ENCODE peak calls at places on chromosomes 5 and 9, in six cellular contexts. Y is cardiac muscle cell, D is fibroblast of lung, S is heart right ventricle, F is tibial artery, G is uterus. H is an unnamed sample. For H3K4me1, the result is how much of the 10 kb centered on the place peaks cover.

GRCh38 chr5:178125253-178125916 is 5.4 kb upstream of the RMND5B start:
- DNase-seq in S (no peak), G (no peak), Y (no peak), F (no peak), D (no peak), H (peak)

GRCh38 chr5:75668988-75669760 is 48.1 kb downstream of the POC5 start:
- DNase-seq in F (no peak), S (no peak), D (peak), Y (peak), G (peak), H (no peak)

GRCh38 chr9:127178646-127179632 is 56.5 kb upstream of the ANGPTL2 start:
- DNase-seq in D (no peak), F (peak), Y (no peak), S (no peak), G (peak), H (no peak)

GRCh38 chr9:137676998-137677397 is 58.2 kb downstream of the EHMT1 start:
- DNase-seq in D (no peak), F (no peak), S (no peak), G (no peak), Y (no peak), H (no peak)

GRCh38 chr5:84260140-84260539 is 124.5 kb downstream of the EDIL3 start:
- DNase-seq in D (no peak), F (no peak), G (no peak), S (no peak), Y (no peak), H (no peak)

GRCh38 chr9:113876806-113877236 is 712 bp downstream of the ZNF618 start:
- DNase-seq in F (no peak), G (no peak), S (no peak), Y (peak), D (no peak), H (no peak)

GRCh38 chr9:109745335-109746283 is 34.4 kb upstream of the PALM2AKAP2 start:
- DNase-seq in S (peak), F (peak), G (peak), Y (peak), D (peak), H (peak)

GRCh38 chr9:113675475-113675941 is 200.6 kb upstream of the ZNF618 start:
- DNase-seq in D (peak), F (peak), Y (peak), S (peak), G (peak), H (peak)

GRCh38 chr9:78958887-78959286 is 612.9 kb upstream of the TLE4 start:
- DNase-seq in Y (no peak), G (no peak), D (no peak), S (no peak), F (no peak), H (no peak)

GRCh38 chr9:136484153-136485048 is 1.6 kb upstream of the SEC16A start:
- DNase-seq in Y (no peak), S (peak), D (no peak), G (peak), F (peak), H (no peak)

GRCh38 chr5:36878421-36879088 is 2.0 kb downstream of the NIPBL start:
- DNase-seq in Y (peak), S (no peak), G (no peak), F (no peak), D (peak), H (no peak)

GRCh38 chr5:135426102-135427082 is 20.8 kb downstream of the DCANP1 start:
- DNase-seq in D (peak), Y (peak), G (no peak), S (no peak), F (no peak), H (no peak)

GRCh38 chr9:90960941-90961340 is 159.3 kb downstream of the SYK start:
- DNase-seq in F (no peak), G (no peak), D (no peak), Y (peak), S (no peak), H (no peak)

GRCh38 chr5:79236970-79237734 is 1.2 kb downstream of the JMY start:
- DNase-seq in Y (peak), G (peak), D (peak), S (peak), F (peak), H (peak)

GRCh38 chr9:87670572-87671264 is 55.2 kb upstream of the CTSL start:
- DNase-seq in Y (no peak), G (no peak), S (no peak), F (no peak), D (no peak), H (no peak)

GRCh38 chr5:159286420-159287035 is 23.4 kb downstream of the UBLCP1 start:
- DNase-seq in S (no peak), D (peak), F (no peak), Y (peak), G (no peak), H (no peak)

GRCh38 chr9:104963076-104963475 is 35.1 kb upstream of the ABCA1 start:
- DNase-seq in Y (no peak), D (no peak), G (no peak), F (no peak), S (no peak), H (no peak)

GRCh38 chr5:111194925-111195324 is 29.3 kb upstream of the CAMK4 start:
- DNase-seq in F (no peak), D (peak), S (no peak), Y (no peak), G (no peak), H (no peak)

GRCh38 chr9:89519393-89519805 is 21.5 kb upstream of the SEMA4D start:
- DNase-seq in G (no peak), S (no peak), Y (peak), F (no peak), D (peak), H (no peak)

GRCh38 chr9:72557549-72557948 is 36.1 kb downstream of the TMC1 start:
- DNase-seq in F (no peak), G (peak), S (no peak), D (peak), Y (peak), H (no peak)

GRCh38 chr5:119367502-119368237 is 11.9 kb downstream of the TNFAIP8 start:
- DNase-seq in S (no peak), F (no peak), D (peak), Y (peak), G (no peak), H (no peak)

GRCh38 chr5:158807-159447 is 32.4 kb upstream of the LRRC14B start:
- DNase-seq in S (no peak), F (no peak), D (no peak), Y (no peak), G (no peak), H (no peak)

GRCh38 chr5:152331006-152331405 is 74.1 kb downstream of the NMUR2 start:
- DNase-seq in S (no peak), D (no peak), Y (no peak), F (no peak), G (no peak), H (no peak)

GRCh38 chr5:135035678-135036030 is 1.6 kb upstream of the PITX1 start:
- DNase-seq in Y (no peak), G (no peak), F (no peak), D (no peak), S (no peak), H (no peak)

GRCh38 chr5:76332620-76333170 is 70.4 kb upstream of the IQGAP2 start:
- DNase-seq in Y (no peak), F (no peak), D (no peak), S (no peak), G (no peak), H (no peak)

GRCh38 chr9:108618906-108619550 is 236.8 kb downstream of the ACTL7B start:
- DNase-seq in D (peak), G (no peak), S (no peak), F (no peak), Y (peak), H (no peak)

GRCh38 chr9:114681594-114682332 is at the start of gene TEX48:
- DNase-seq in D (peak), G (peak), F (no peak), S (no peak), Y (peak), H (no peak)

GRCh38 chr9:72089461-72090130 is 29.2 kb upstream of the C9orf57 start:
- DNase-seq in F (no peak), G (no peak), D (no peak), S (no peak), Y (no peak), H (no peak)

GRCh38 chr5:118984602-118985001 is 3.7 kb downstream of the DTWD2 start:
- DNase-seq in G (no peak), Y (peak), F (no peak), S (no peak), D (peak), H (no peak)

GRCh38 chr9:89579741-89580395 is 24.9 kb upstream of the GADD45G start:
- DNase-seq in D (no peak), F (no peak), S (no peak), G (no peak), Y (no peak), H (no peak)

GRCh38 chr5:170572453-170572852 is 68.6 kb downstream of the KCNIP1 start:
- DNase-seq in F (no peak), S (no peak), D (peak), G (no peak), Y (no peak), H (no peak)

GRCh38 chr9:100515578-100516494 is 42.9 kb downstream of the TMEFF1 start:
- DNase-seq in D (peak), F (no peak), Y (peak), G (no peak), S (no peak), H (no peak)

GRCh38 chr5:145237843-145238242 is 597.3 kb downstream of the PRELID2 start:
- DNase-seq in Y (peak), S (no peak), G (no peak), D (peak), F (no peak), H (no peak)

GRCh38 chr9:129552064-129552463 is 68.8 kb downstream of the C9orf50 start:
- DNase-seq in Y (peak), D (no peak), S (no peak), F (no peak), G (peak), H (no peak)

GRCh38 chr9:95048225-95049087 is 269.1 kb downstream of the FANCC start:
- DNase-seq in F (peak), D (peak), G (peak), S (peak), Y (peak), H (peak)

GRCh38 chr9:88820055-88820454 is 171.2 kb upstream of the S1PR3 start:
- DNase-seq in G (no peak), D (peak), F (no peak), Y (no peak), S (no peak), H (no peak)

GRCh38 chr5:31809037-31809910 is 170.3 kb downstream of the PDZD2 start:
- DNase-seq in Y (peak), G (peak), F (peak), D (peak), S (peak), H (peak)

DNA sequence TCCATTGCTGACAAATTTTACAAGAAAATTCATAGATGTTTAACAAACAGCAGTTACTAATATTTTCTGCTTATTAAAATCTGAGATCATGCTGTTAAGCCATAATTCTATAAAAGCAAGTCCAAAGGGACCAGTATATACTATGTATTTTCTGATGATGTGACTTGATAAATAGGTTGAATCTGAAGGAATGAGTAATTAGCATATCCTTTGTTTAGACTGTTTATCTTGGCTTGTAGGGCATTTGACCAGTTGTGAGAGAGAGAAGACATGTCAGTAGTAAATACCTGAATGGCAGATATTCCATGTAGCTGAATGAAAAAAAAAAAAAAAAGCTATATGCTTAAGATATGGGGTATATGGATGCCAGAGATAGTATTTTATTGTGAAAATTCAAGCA is 14.6 kb downstream of the CPEB4 start:
- DNase-seq in F (no peak), D (no peak), S (no peak), Y (no peak), G (no peak), H (no peak)
- H3K4me1 ChIP-seq in F (under half), D (under half), S (half or more), Y (under half), G (under half), H (half or more)

GRCh38 chr5:115494570-115495289 is 49.8 kb downstream of the FEM1C start:
- DNase-seq in Y (peak), G (no peak), S (no peak), D (peak), F (no peak), H (no peak)
- H3K27ac ChIP-seq in Y (no peak), G (no peak), S (no peak), D (no peak), F (no peak), H (no peak)

GRCh38 chr5:92994392-92994791 is 586.6 kb downstream of the NR2F1-AS1 start:
- DNase-seq in D (no peak), Y (no peak), S (no peak), F (no peak), G (no peak), H (no peak)

DNA sequence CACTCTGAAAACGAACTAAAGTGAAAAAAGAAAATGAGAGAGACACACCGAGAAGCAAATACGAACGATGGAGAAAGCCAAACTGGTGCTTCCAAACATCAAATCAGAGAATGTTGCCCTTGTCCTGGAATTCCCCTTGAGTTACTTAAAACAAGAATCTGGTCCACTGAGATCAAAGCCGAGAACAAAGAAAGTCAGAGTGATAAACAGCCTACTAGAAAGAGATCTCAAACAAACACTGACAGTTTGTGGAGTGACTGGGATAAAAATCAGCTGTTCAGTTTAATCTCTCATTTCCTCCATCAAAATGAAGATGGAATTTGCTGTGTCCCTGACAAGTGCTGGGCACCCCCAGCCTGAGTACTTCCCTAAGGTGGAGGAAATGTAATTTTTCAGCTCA is 582.6 kb downstream of the NR2F1-AS1 start:
- DNase-seq in D (no peak), Y (no peak), S (no peak), F (no peak), G (no peak), H (no peak)
- H3K4me3 ChIP-seq in D (peak), Y (no peak), S (no peak), F (no peak), G (no peak), H (no peak)

DNA sequence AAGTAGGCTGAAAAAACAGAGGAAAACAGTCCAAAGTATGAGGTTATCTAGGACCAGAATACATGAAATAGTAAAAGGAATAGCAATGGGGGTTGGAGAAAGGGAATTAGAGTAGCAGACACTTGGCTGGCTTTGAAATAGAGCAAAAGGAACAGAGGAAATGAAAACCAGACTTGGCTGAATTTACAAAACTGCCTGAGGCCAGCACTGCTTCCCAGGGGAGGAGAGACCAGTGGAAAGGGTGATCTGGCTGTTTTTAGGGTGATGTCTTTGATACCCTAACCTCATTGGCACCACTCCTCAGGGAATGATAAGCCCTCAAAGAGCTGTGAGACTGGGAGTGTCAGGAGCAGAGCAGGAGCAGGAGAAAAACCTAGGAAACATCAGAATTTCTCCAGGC is 413.4 kb upstream of the SLC30A5 start:
- DNase-seq in D (no peak), F (no peak), G (no peak), Y (peak), S (no peak), H (no peak)
- H3K4me1 ChIP-seq in D (under half), F (under half), G (under half), Y (under half), S (under half), H (under half)

GRCh38 chr5:80615266-80615914 is 39.1 kb upstream of the MSH3 start:
- DNase-seq in S (no peak), G (no peak), F (no peak), D (peak), Y (no peak), H (no peak)

GRCh38 chr5:80622756-80623155 is 31.7 kb upstream of the MSH3 start:
- DNase-seq in F (no peak), D (peak), Y (no peak), G (no peak), S (no peak), H (no peak)

GRCh38 chr5:80623911-80624457 is 30.5 kb upstream of the MSH3 start:
- DNase-seq in Y (no peak), D (no peak), S (no peak), G (no peak), F (no peak), H (no peak)

GRCh38 chr5:80620206-80620605 is 34.2 kb upstream of the MSH3 start:
- DNase-seq in F (no peak), D (peak), G (no peak), Y (peak), S (no peak), H (no peak)

DNA sequence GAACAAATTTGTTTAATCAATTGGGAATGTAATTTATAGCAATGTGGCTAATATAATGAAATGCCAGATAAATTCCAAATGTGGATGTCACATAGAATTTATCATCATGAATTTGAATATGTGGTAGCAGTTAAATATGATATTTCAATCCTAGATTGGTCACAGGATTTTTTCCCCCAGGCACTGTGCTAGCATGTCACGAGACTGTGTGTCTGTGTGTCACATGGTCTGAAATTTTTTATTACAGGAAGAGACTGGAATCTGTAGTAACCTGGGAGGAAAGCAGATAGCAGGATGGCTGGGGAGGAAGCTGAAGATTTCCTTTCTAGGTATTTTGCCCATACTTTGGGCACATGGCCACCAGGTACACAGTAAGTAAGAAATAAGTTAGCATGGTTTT is 35.4 kb upstream of the MSH3 start:
- DNase-seq in Y (no peak), D (no peak), F (no peak), S (no peak), G (no peak), H (no peak)
- H3K27ac ChIP-seq in Y (no peak), D (no peak), F (no peak), S (no peak), G (no peak), H (no peak)

DNA sequence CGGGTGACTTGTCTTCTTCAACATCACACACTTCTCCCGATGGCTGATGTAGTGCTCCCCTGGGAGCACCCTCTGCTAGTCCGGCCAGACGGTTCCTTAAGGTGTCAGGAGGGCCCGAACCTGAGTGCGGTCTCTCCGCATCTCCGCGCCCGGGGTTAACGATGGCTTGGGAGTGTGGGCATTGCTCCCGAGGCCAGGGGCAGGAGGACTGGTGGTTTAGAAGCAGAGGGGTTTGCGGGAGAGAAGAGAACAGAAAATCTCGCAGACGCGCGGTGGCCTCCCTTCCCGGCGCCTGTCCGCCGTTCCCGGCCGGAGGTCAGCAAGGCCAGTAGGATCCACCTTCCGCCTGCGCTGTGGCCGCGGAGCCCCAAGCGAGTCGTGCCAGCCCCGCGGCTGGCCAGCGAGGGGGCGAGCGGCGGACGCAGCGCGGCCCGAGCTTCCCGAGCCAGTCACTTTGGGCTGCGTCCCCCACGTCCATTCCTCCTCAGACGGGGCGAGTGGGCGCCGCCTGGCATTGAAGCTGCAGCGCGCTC is 700 bp downstream of the CDO1 start:
- DNase-seq in G (no peak), Y (peak), D (no peak), S (peak), F (peak), H (peak)
- H3K4me3 ChIP-seq in G (peak), Y (peak), D (peak), S (peak), F (peak), H (peak)